ENCODE peak calls at places on chromosomes 1 and 21, in four cellular contexts. One of them, this sample, is unnamed.

GRCh38 chr1:204520834-204521709 is 4.9 kb downstream of the MDM4 start:
- DNase-seq in fibroblast of lung: peak
- DNase-seq in adrenal gland: no peak
- DNase-seq in left ventricle myocardium inferior: no peak
- DNase-seq in this sample: no peak

GRCh38 chr1:9289090-9289534 is 3.6 kb upstream of the SPSB1 start:
- DNase-seq in left ventricle myocardium inferior: peak
- DNase-seq in adrenal gland: peak
- DNase-seq in fibroblast of lung: peak
- DNase-seq in this sample: peak

GRCh38 chr1:192977089-192977706 is 82.0 kb downstream of the UCHL5 start:
- DNase-seq in fibroblast of lung: no peak
- DNase-seq in adrenal gland: no peak
- DNase-seq in left ventricle myocardium inferior: no peak
- DNase-seq in this sample: no peak

GRCh38 chr1:174408142-174408541 is 39.6 kb upstream of the GPR52 start:
- DNase-seq in fibroblast of lung: no peak
- DNase-seq in adrenal gland: no peak
- DNase-seq in left ventricle myocardium inferior: no peak
- DNase-seq in this sample: no peak

GRCh38 chr1:29542476-29543015 is 306.2 kb downstream of the PTPRU start:
- DNase-seq in left ventricle myocardium inferior: no peak
- DNase-seq in fibroblast of lung: no peak
- DNase-seq in adrenal gland: no peak
- DNase-seq in this sample: no peak

GRCh38 chr1:17013598-17014320 is 2.0 kb upstream of the ATP13A2 start:
- DNase-seq in adrenal gland: no peak
- DNase-seq in fibroblast of lung: peak
- DNase-seq in left ventricle myocardium inferior: no peak
- DNase-seq in this sample: no peak

GRCh38 chr1:222829868-222830267 is 15.0 kb downstream of the DISP1 start:
- DNase-seq in left ventricle myocardium inferior: no peak
- DNase-seq in fibroblast of lung: peak
- DNase-seq in adrenal gland: no peak
- DNase-seq in this sample: no peak

GRCh38 chr1:2543543-2544092 is 12.6 kb upstream of the TNFRSF14 start:
- DNase-seq in adrenal gland: no peak
- DNase-seq in fibroblast of lung: peak
- DNase-seq in left ventricle myocardium inferior: no peak
- DNase-seq in this sample: no peak

GRCh38 chr21:41648591-41649031 is 118.2 kb downstream of the RIPK4 start:
- DNase-seq in fibroblast of lung: peak
- DNase-seq in adrenal gland: no peak
- DNase-seq in left ventricle myocardium inferior: no peak
- DNase-seq in this sample: no peak

GRCh38 chr1:44031051-44031899 is at the start of gene SLC6A9:
- DNase-seq in left ventricle myocardium inferior: peak
- DNase-seq in adrenal gland: peak
- DNase-seq in fibroblast of lung: peak
- DNase-seq in this sample: peak

GRCh38 chr1:161080391-161081150 is 8.8 kb downstream of the NECTIN4 start:
- DNase-seq in fibroblast of lung: peak
- DNase-seq in left ventricle myocardium inferior: no peak
- DNase-seq in adrenal gland: no peak
- DNase-seq in this sample: no peak

GRCh38 chr1:161081519-161081918 is 7.8 kb downstream of the NECTIN4 start:
- DNase-seq in fibroblast of lung: no peak
- DNase-seq in left ventricle myocardium inferior: no peak
- DNase-seq in adrenal gland: no peak
- DNase-seq in this sample: no peak

GRCh38 chr1:161081151-161081405 is 8.3 kb downstream of the NECTIN4 start:
- DNase-seq in left ventricle myocardium inferior: no peak
- DNase-seq in fibroblast of lung: peak
- DNase-seq in adrenal gland: no peak
- DNase-seq in this sample: no peak

GRCh38 chr1:161077426-161077825 is 7.7 kb upstream of the ARHGAP30 start:
- DNase-seq in left ventricle myocardium inferior: no peak
- DNase-seq in adrenal gland: no peak
- DNase-seq in fibroblast of lung: no peak
- DNase-seq in this sample: no peak

GRCh38 chr1:161079436-161080110 is 9.8 kb downstream of the NECTIN4 start:
- DNase-seq in fibroblast of lung: no peak
- DNase-seq in adrenal gland: no peak
- DNase-seq in left ventricle myocardium inferior: no peak
- DNase-seq in this sample: no peak
- TF ChIP-seq CTCF in fibroblast of lung: no peak
- TF ChIP-seq CTCF in adrenal gland: no peak
- TF ChIP-seq CTCF in left ventricle myocardium inferior: no peak
- TF ChIP-seq CTCF in this sample: no peak

DNA sequence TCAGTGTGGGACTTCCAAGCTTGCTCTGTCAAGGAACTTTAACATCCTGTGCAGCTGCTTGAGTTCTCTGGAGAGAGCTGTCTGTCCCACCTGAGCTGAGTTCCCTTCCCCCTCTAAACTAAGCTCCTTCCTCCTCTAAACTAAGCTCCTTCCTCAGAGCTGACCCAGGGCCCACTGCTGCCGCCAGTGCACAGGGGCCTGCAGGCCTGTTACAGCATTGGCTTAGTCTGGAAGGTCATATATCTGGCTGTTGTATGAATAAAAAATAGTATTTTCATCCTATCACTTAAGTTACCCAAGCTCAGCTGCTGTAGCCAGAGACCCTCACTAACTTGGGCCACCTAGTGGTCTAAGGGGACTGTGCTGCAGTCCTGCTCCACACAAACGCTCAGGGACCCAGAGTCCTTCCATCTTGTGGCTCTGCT is 71.1 kb upstream of the GCLM start:
- DNase-seq in fibroblast of lung: peak
- DNase-seq in adrenal gland: no peak
- DNase-seq in left ventricle myocardium inferior: no peak
- DNase-seq in this sample: no peak
- TF ChIP-seq CTCF in fibroblast of lung: peak
- TF ChIP-seq CTCF in adrenal gland: no peak
- TF ChIP-seq CTCF in left ventricle myocardium inferior: peak
- TF ChIP-seq CTCF in this sample: peak

GRCh38 chr1:175635092-175635491 is 108.3 kb downstream of the TNR start:
- DNase-seq in fibroblast of lung: no peak
- DNase-seq in left ventricle myocardium inferior: no peak
- DNase-seq in adrenal gland: no peak
- DNase-seq in this sample: no peak
- TF ChIP-seq CTCF in fibroblast of lung: no peak
- TF ChIP-seq CTCF in left ventricle myocardium inferior: no peak
- TF ChIP-seq CTCF in adrenal gland: no peak
- TF ChIP-seq CTCF in this sample: no peak

DNA sequence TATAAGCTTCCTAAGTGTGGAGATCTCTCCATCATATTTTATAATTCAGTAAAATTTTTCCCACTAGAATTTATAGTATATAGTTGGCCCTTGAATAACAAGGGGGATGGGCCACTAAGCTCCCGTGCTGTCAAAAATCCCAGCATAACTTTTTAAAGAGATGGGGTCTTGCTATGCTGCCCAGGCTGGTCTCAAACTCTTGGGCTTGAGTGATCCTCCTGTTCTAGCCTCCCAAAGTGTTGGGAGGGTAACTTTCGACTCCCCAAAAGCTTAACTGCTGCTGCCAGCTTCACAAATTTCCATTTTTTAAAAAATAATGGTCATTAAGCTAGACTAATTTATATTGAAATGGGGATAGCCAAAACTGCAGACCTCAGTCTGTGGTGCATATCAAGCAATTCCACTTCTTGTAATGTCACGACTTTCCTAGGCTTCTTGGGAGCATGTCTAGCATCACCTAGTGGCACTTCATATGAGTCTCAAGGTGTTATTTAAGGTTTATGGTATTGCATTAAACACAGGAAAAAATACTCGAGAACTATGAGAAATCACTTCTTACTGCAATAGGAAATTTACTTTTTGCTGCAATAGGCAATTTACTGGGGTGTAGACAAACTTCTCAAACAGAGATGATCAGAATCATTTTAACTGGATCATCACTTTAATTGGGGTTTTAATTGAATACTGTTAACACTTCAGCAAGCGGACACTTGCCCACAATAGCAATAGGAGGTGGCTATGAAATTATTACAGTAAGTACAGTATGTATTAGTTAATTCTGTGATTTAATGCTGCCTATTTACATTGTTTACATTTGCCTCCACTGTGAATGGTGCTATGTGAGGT is 19.3 kb upstream of the ACTA1 start:
- DNase-seq in left ventricle myocardium inferior: no peak
- DNase-seq in adrenal gland: no peak
- DNase-seq in fibroblast of lung: peak
- DNase-seq in this sample: no peak
- TF ChIP-seq CTCF in left ventricle myocardium inferior: peak
- TF ChIP-seq CTCF in adrenal gland: peak
- TF ChIP-seq CTCF in fibroblast of lung: peak
- TF ChIP-seq CTCF in this sample: peak

DNA sequence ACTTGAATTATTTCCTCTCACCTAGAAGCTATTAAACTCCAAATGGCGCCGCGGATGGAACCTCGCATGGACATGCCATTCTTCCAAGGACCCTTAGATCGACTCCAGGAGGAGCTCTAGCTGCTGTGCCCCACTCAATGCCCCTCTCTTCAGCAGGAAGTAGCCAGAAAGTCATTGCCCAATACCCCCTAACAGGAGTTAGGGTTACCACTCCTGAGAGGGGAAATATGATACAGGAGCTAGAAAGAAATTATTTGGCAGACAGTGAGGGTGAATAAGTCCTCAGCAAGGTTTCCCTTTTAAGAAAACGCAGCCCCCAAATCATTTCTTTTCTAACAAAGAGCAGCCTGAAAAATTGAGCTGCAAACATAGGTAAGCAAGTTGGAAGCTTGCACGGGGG is 28.6 kb downstream of the TFB2M start:
- DNase-seq in fibroblast of lung: no peak
- DNase-seq in left ventricle myocardium inferior: no peak
- DNase-seq in adrenal gland: no peak
- DNase-seq in this sample: no peak
- TF ChIP-seq CTCF in fibroblast of lung: no peak
- TF ChIP-seq CTCF in left ventricle myocardium inferior: no peak
- TF ChIP-seq CTCF in adrenal gland: no peak
- TF ChIP-seq CTCF in this sample: no peak

DNA sequence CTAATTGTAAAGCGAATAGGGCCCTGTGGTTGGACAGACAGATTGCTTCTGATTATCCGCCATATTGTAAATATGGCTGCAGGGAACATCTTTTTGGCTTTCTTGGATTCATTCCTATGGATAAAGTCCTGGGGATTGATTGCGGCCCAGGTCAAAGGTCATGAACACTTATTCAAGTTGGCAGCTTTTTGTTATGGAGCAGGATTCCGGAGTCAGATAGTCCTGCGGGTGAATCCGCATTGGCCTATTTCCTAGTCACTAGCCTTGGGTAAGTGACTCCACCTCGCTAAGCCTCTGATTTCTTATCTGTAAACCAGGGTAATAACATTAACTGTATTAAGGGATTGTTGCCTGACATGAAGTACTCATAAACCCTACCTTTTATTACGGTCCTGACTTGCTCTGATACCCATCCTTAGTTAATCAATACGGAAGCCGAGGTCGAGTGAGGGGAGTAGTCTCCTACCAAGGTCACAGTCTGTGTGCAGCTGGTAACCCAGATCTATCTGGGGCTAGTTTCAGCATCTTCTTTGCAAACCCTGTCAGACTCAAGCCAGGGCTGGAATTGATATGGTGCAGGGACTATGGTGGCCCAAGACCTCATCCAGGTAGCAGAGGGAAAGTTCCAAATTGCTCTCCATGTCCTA is 31.7 kb downstream of the EDN2 start:
- DNase-seq in adrenal gland: no peak
- DNase-seq in left ventricle myocardium inferior: no peak
- DNase-seq in fibroblast of lung: no peak
- DNase-seq in this sample: no peak
- TF ChIP-seq CTCF in adrenal gland: no peak
- TF ChIP-seq CTCF in left ventricle myocardium inferior: no peak
- TF ChIP-seq CTCF in fibroblast of lung: no peak
- TF ChIP-seq CTCF in this sample: no peak

This sample was measured in progenitor cell of endocrine pancreas.